ENCODE peak calls at places on chromosomes 7 and 10, in eight cellular contexts. One of them, this sample, is unnamed.
A peak's percentile ranks its signal among the peaks of the same experiment; 100 is the strongest.

GRCh38 chr10:69232252-69232651 is 12.1 kb downstream of the HKDC1 start:
- DNase-seq in ureter: no peak
- DNase-seq in EL: peak; percentile 92
- DNase-seq in stimulated activated CD8-positive, alpha-beta memory T cell treated with anti-CD3 and anti-CD28 coated beads, Interleukin-7, amount 100 ng/mL, for 1 hour: no peak
- DNase-seq in Calu3: peak; percentile 45
- DNase-seq in heart right ventricle: no peak
- DNase-seq in stimulated activated CD4-positive, alpha-beta T cell treated with anti-CD3 and anti-CD28 coated beads, TNF-alpha, amount 100 ng/mL, for 1 hour: no peak
- DNase-seq in brain microvascular endothelial cell: peak; percentile 73
- DNase-seq in this sample: no peak

GRCh38 chr10:32954080-32954479 is 4.0 kb downstream of the ITGB1 start:
- DNase-seq in ureter: no peak
- DNase-seq in EL: no peak
- DNase-seq in stimulated activated CD8-positive, alpha-beta memory T cell treated with anti-CD3 and anti-CD28 coated beads, Interleukin-7, amount 100 ng/mL, for 1 hour: no peak
- DNase-seq in Calu3: no peak
- DNase-seq in heart right ventricle: no peak
- DNase-seq in stimulated activated CD4-positive, alpha-beta T cell treated with anti-CD3 and anti-CD28 coated beads, TNF-alpha, amount 100 ng/mL, for 1 hour: no peak
- DNase-seq in brain microvascular endothelial cell: no peak
- DNase-seq in this sample: no peak

GRCh38 chr7:112573302-112574039 is 92.7 kb downstream of the LSMEM1 start:
- DNase-seq in ureter: no peak
- DNase-seq in EL: no peak
- DNase-seq in stimulated activated CD8-positive, alpha-beta memory T cell treated with anti-CD3 and anti-CD28 coated beads, Interleukin-7, amount 100 ng/mL, for 1 hour: no peak
- DNase-seq in Calu3: no peak
- DNase-seq in heart right ventricle: no peak
- DNase-seq in stimulated activated CD4-positive, alpha-beta T cell treated with anti-CD3 and anti-CD28 coated beads, TNF-alpha, amount 100 ng/mL, for 1 hour: no peak
- DNase-seq in brain microvascular endothelial cell: no peak
- DNase-seq in this sample: no peak

GRCh38 chr10:89693176-89693575 is 8.2 kb upstream of the KIF20B start:
- DNase-seq in ureter: no peak
- DNase-seq in EL: no peak
- DNase-seq in stimulated activated CD8-positive, alpha-beta memory T cell treated with anti-CD3 and anti-CD28 coated beads, Interleukin-7, amount 100 ng/mL, for 1 hour: no peak
- DNase-seq in Calu3: no peak
- DNase-seq in heart right ventricle: no peak
- DNase-seq in stimulated activated CD4-positive, alpha-beta T cell treated with anti-CD3 and anti-CD28 coated beads, TNF-alpha, amount 100 ng/mL, for 1 hour: no peak
- DNase-seq in brain microvascular endothelial cell: no peak
- DNase-seq in this sample: no peak

GRCh38 chr7:30710669-30711068 is 28.4 kb upstream of the CRHR2 start:
- DNase-seq in ureter: no peak
- DNase-seq in EL: no peak
- DNase-seq in stimulated activated CD8-positive, alpha-beta memory T cell treated with anti-CD3 and anti-CD28 coated beads, Interleukin-7, amount 100 ng/mL, for 1 hour: no peak
- DNase-seq in Calu3: no peak
- DNase-seq in heart right ventricle: no peak
- DNase-seq in stimulated activated CD4-positive, alpha-beta T cell treated with anti-CD3 and anti-CD28 coated beads, TNF-alpha, amount 100 ng/mL, for 1 hour: no peak
- DNase-seq in brain microvascular endothelial cell: no peak
- DNase-seq in this sample: no peak

GRCh38 chr10:48594799-48595198 is 10.1 kb downstream of the ARHGAP22 start:
- DNase-seq in ureter: no peak
- DNase-seq in EL: no peak
- DNase-seq in stimulated activated CD8-positive, alpha-beta memory T cell treated with anti-CD3 and anti-CD28 coated beads, Interleukin-7, amount 100 ng/mL, for 1 hour: no peak
- DNase-seq in Calu3: no peak
- DNase-seq in heart right ventricle: no peak
- DNase-seq in stimulated activated CD4-positive, alpha-beta T cell treated with anti-CD3 and anti-CD28 coated beads, TNF-alpha, amount 100 ng/mL, for 1 hour: no peak
- DNase-seq in brain microvascular endothelial cell: no peak
- DNase-seq in this sample: no peak

GRCh38 chr10:5840314-5841307 is 27.4 kb upstream of the GDI2 start:
- DNase-seq in ureter: no peak
- DNase-seq in EL: no peak
- DNase-seq in stimulated activated CD8-positive, alpha-beta memory T cell treated with anti-CD3 and anti-CD28 coated beads, Interleukin-7, amount 100 ng/mL, for 1 hour: no peak
- DNase-seq in Calu3: no peak
- DNase-seq in heart right ventricle: peak; percentile 22
- DNase-seq in stimulated activated CD4-positive, alpha-beta T cell treated with anti-CD3 and anti-CD28 coated beads, TNF-alpha, amount 100 ng/mL, for 1 hour: no peak
- DNase-seq in brain microvascular endothelial cell: peak; percentile 61
- DNase-seq in this sample: no peak

GRCh38 chr7:50818324-50818723 is 35.6 kb upstream of the GRB10 start:
- DNase-seq in ureter: no peak
- DNase-seq in EL: no peak
- DNase-seq in stimulated activated CD8-positive, alpha-beta memory T cell treated with anti-CD3 and anti-CD28 coated beads, Interleukin-7, amount 100 ng/mL, for 1 hour: no peak
- DNase-seq in Calu3: no peak
- DNase-seq in heart right ventricle: no peak
- DNase-seq in stimulated activated CD4-positive, alpha-beta T cell treated with anti-CD3 and anti-CD28 coated beads, TNF-alpha, amount 100 ng/mL, for 1 hour: no peak
- DNase-seq in brain microvascular endothelial cell: no peak
- DNase-seq in this sample: no peak

This sample was measured in lung.